ENCODE peak calls at places on chromosomes 16 and 17, in five cellular contexts. C, X, Q, O and K are unnamed samples.

GRCh38 chr16:50210266-50211038 is 55.9 kb upstream of the ADCY7 start:
- DNase-seq in C (peak; percentile 64), X (peak; percentile 59), Q (peak; percentile 57), O (peak; percentile 48), K (peak; percentile 77)

GRCh38 chr17:77049440-77049839 is 91.3 kb upstream of the SEC14L1 start:
- DNase-seq in C (no peak), X (no peak), Q (no peak), O (no peak), K (no peak)

GRCh38 chr16:82199209-82199608 is 29.2 kb upstream of the MPHOSPH6 start:
- DNase-seq in C (no peak), X (no peak), Q (no peak), O (no peak), K (no peak)

GRCh38 chr17:42387221-42387657 is 1.0 kb downstream of the STAT3 start:
- DNase-seq in C (no peak), X (no peak), Q (no peak), O (no peak), K (peak; percentile 90)

GRCh38 chr16:27920391-27920891 is 143.1 kb downstream of the GSG1L start:
- DNase-seq in C (peak; percentile 74), X (peak; percentile 62), Q (peak; percentile 55), O (no peak), K (peak; percentile 22)

GRCh38 chr16:2468142-2468724 is 2.9 kb upstream of the NTN3 start:
- DNase-seq in C (peak; percentile 24), X (peak; percentile 61), Q (no peak), O (no peak), K (no peak)

GRCh38 chr17:8500609-8501008 is 64.9 kb downstream of the NDEL1 start:
- DNase-seq in C (no peak), X (no peak), Q (no peak), O (no peak), K (no peak)

GRCh38 chr16:27950488-27950887 is 113.0 kb downstream of the GSG1L start:
- DNase-seq in C (no peak), X (no peak), Q (no peak), O (no peak), K (no peak)

GRCh38 chr17:66549731-66550207 is 247.4 kb downstream of the PRKCA start:
- DNase-seq in C (no peak), X (no peak), Q (peak; percentile 72), O (no peak), K (no peak)

GRCh38 chr16:49009204-49009603 is 272.4 kb downstream of the CBLN1 start:
- DNase-seq in C (no peak), X (no peak), Q (no peak), O (no peak), K (no peak)

GRCh38 chr16:526181-527014 is 1.1 kb upstream of the CAPN15 start:
- DNase-seq in C (no peak), X (no peak), Q (no peak), O (no peak), K (no peak)

GRCh38 chr17:61219460-61219859 is 180.2 kb upstream of the TBX2 start:
- DNase-seq in C (no peak), X (no peak), Q (no peak), O (no peak), K (no peak)

GRCh38 chr17:61217878-61218437 is 181.7 kb upstream of the TBX2 start:
- DNase-seq in C (no peak), X (no peak), Q (no peak), O (no peak), K (no peak)

GRCh38 chr17:61221181-61221580 is 178.5 kb upstream of the TBX2 start:
- DNase-seq in C (no peak), X (no peak), Q (no peak), O (no peak), K (no peak)

GRCh38 chr17:61216066-61216465 is 183.6 kb upstream of the TBX2 start:
- DNase-seq in C (no peak), X (no peak), Q (no peak), O (no peak), K (no peak)

DNA sequence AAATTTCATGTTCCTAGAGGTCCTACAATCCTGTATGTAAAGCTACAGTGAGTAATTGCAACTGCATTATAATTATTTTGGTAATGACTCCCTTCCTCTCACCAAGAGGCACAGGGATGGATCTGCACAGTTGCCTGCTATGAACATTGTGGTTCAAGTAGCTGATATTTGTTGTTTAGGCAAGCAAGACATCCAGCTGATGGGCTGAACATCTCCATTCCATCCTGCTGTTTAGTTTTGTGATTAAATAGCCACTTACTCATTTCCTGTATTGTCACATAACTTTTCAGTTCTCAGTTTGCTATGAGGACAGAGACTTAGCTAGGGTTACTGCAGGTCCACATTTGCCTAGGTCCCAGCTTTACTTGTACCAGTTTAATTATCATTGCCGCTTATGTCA is 181.2 kb upstream of the TBX2 start:
- DNase-seq in C (no peak), X (no peak), Q (no peak), O (no peak), K (no peak)
- TF ChIP-seq SUZ12 in C (no peak), X (no peak), Q (no peak), O (no peak), K (no peak)

DNA sequence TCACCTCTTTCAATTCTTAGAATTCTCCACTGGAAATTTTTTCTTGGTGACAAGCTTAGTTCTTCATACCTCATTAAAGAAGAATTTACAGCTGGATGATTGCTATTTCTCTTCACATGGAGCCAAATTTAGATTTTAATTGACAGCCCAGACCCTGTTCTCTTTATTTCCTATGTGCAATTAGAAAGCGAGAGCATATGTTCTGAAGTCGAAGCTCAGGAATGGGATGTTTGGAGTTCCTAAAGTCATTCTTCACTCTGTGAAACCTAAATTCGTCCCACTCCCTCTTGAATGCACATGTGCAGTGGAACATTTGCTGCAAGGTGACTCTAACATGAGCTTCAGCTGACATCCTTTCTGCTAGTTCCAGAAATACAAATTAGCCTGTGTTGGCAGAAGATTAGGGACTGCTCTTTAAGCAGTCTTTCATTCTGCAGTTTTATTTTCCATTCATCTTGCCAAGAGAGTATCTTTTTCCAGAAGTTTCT is 129.3 kb upstream of the KCNJ16 start:
- DNase-seq in C (no peak), X (no peak), Q (no peak), O (no peak), K (no peak)
- TF ChIP-seq SUZ12 in C (no peak), X (no peak), Q (no peak), O (no peak), K (no peak)

GRCh38 chr16:12060751-12061150 is 84.2 kb downstream of the SNX29 start:
- DNase-seq in C (no peak), X (no peak), Q (no peak), O (peak; percentile 21), K (no peak)
- TF ChIP-seq SUZ12 in C (no peak), X (no peak), Q (no peak), O (no peak), K (no peak)

DNA sequence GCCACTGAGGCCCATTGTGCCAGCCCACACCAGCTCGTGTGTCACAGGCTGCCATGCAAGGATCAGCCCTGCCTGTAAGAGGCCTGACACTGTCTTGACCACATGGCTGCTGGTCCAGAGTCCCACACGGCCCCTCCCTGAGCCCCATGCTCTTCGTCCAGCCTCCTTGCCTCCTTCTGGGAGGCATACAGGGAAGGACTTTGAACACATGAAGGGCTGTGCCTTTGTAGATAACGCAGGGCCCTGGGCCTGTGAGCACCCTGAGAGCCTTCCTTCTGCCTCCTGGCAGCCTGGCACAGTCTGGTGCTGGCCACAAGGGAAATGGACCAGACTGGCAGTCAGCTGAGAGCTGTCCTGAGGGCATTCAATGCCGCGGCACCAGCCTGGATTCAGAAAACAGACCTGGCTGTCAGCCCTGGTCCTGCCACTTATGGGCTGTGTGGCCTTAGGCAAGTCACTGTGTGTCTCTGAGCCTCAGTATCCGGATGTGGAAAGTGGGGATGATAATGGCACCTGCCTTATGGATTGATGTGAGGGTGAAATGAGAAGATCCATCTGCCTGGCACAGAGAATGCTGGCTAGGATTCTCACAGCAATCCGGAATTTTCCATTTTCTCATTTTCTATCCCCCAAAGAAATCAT is 19.2 kb upstream of the SPNS2 start:
- DNase-seq in C (no peak), X (no peak), Q (no peak), O (no peak), K (no peak)
- TF ChIP-seq SUZ12 in C (no peak), X (no peak), Q (no peak), O (no peak), K (no peak)

GRCh38 chr17:82439829-82440365 is 10.7 kb downstream of the CYBC1 start:
- DNase-seq in C (no peak), X (no peak), Q (no peak), O (no peak), K (no peak)

GRCh38 chr17:82440377-82440981 is 10.1 kb downstream of the CYBC1 start:
- DNase-seq in C (no peak), X (no peak), Q (no peak), O (no peak), K (no peak)

GRCh38 chr17:82441686-82442487 is 8.7 kb downstream of the CYBC1 start:
- DNase-seq in C (no peak), X (no peak), Q (no peak), O (no peak), K (no peak)

GRCh38 chr17:82442643-82443464 is 7.7 kb downstream of the CYBC1 start:
- DNase-seq in C (no peak), X (no peak), Q (no peak), O (no peak), K (no peak)

GRCh38 chr17:82440991-82441627 is 9.4 kb downstream of the CYBC1 start:
- DNase-seq in C (no peak), X (no peak), Q (no peak), O (no peak), K (no peak)
- TF ChIP-seq SUZ12 in C (no peak), X (no peak), Q (no peak), O (no peak), K (no peak)

DNA sequence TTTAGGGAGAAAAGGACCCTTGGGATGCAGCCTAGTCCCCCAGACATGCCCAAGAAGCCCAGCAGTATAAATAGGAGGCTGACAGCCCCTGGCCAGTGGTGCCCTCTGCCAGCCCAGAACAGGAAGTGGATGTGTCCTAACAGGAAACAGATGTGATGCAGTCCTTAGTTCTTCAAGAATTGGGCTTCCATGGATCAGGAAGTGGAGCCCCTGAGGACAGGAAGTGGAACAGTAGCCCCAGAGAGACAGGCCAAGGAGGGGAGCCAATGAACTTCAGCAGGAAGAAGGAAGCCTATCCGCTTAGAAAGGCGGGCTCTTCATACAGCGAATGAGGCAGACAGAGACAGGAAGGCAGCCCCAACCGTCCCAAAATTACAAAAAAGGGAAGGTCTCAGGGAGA is 7.2 kb downstream of the CTF1 start:
- DNase-seq in C (no peak), X (no peak), Q (no peak), O (no peak), K (peak; percentile 38)
- TF ChIP-seq SUZ12 in C (no peak), X (no peak), Q (no peak), O (no peak), K (no peak)

DNA sequence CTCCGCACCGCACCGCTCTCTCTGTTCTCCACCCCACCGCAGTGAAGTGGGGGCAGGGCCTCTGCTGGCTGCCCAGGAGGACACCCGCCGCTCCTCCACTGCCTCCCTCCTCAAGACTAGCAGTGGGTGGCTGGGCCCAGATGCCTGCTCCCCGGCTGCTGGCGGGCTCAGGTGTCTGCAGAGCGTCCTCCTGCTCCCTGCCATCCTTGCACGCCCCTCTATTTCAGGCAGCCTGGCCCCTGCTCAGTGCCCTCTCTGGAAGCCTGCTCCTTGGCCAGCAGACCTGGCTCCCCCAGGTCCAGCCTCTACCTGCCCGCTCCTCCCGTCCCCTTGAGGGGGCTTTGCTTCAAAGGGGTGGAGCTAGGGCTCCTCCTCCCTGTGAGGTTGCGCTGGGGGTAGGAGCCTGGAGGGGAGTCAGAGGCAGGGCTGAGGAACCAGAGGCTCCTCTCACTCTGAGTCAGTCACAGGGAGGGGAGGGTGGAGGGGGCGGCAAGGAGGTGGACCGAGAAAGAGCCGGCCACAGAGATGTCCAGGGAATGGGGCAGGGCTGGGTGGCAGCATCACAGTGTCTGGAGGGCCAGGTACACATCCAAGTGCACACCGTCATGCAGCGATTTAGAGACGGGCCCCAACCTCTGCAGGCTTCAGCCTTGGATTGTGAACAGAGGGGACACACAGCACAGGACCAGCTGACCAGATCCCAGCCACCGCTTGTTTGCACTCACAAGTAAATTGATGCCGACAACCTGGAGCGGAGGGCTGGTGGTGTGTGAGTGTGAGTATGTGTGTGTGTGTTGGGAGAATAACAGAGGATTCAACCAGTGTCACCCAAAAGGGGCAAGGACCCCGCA is 9.8 kb upstream of the TMEM92 start:
- DNase-seq in C (no peak), X (peak; percentile 63), Q (no peak), O (no peak), K (no peak)
- TF ChIP-seq SUZ12 in C (no peak), X (no peak), Q (no peak), O (no peak), K (no peak)